ENCODE peak calls at places on chromosomes 12 and 14, in nine cellular contexts. L is HT-29; P is substantia nigra; I is GM03348; B is pons; C is body of pancreas; U is cardiac fibroblast; K is AG09309; J is activated naive CD4-positive, alpha-beta T cell. S is an unnamed sample.

GRCh38 chr12:65510584-65511050 is 232.1 kb downstream of the MSRB3 start:
- DNase-seq in L (peak), P (peak), I (no peak), B (peak), C (peak), U (no peak), K (no peak), J (no peak), S (peak)

GRCh38 chr12:107235600-107235999 is 142.3 kb upstream of the CRY1 start:
- DNase-seq in L (no peak), P (no peak), I (no peak), B (no peak), C (no peak), U (no peak), K (no peak), J (no peak), S (no peak)

GRCh38 chr12:131452444-131452860 is 258.4 kb upstream of the SFSWAP start:
- DNase-seq in L (peak), P (no peak), I (no peak), B (no peak), C (peak), U (no peak), K (no peak), J (no peak), S (peak)

GRCh38 chr12:104055686-104056388 is 5.8 kb upstream of the GLT8D2 start:
- DNase-seq in L (no peak), P (no peak), I (peak), B (peak), C (peak), U (no peak), K (no peak), J (no peak), S (no peak)

GRCh38 chr14:101643651-101644050 is 82.4 kb downstream of the DIO3 start:
- DNase-seq in L (no peak), P (no peak), I (no peak), B (no peak), C (no peak), U (no peak), K (no peak), J (no peak), S (no peak)

GRCh38 chr14:94093418-94093817 is 12.3 kb downstream of the IFI27L1 start:
- DNase-seq in L (no peak), P (no peak), I (no peak), B (no peak), C (no peak), U (no peak), K (no peak), J (no peak), S (no peak)

GRCh38 chr14:51168220-51168613 is 71.8 kb upstream of the TMX1 start:
- DNase-seq in L (no peak), P (no peak), I (no peak), B (no peak), C (no peak), U (no peak), K (no peak), J (no peak), S (no peak)

GRCh38 chr14:39988939-39989338 is 556.7 kb upstream of the FBXO33 start:
- DNase-seq in L (peak), P (no peak), I (no peak), B (peak), C (no peak), U (peak), K (peak), J (no peak), S (peak)

GRCh38 chr14:100221419-100222218 is 17.3 kb upstream of the YY1 start:
- DNase-seq in L (peak), P (no peak), I (peak), B (peak), C (peak), U (peak), K (no peak), J (peak), S (peak)

GRCh38 chr12:100110276-100110675 is 32.4 kb downstream of the BLTP3B start:
- DNase-seq in L (no peak), P (no peak), I (no peak), B (no peak), C (no peak), U (no peak), K (no peak), J (no peak), S (no peak)

GRCh38 chr14:103097994-103098957 is 3.8 kb downstream of the EXOC3L4 start:
- DNase-seq in L (no peak), P (no peak), I (no peak), B (no peak), C (peak), U (no peak), K (no peak), J (no peak), S (no peak)

GRCh38 chr14:77882098-77882497 is 82.2 kb downstream of the ADCK1 start:
- DNase-seq in L (peak), P (peak), I (no peak), B (peak), C (peak), U (no peak), K (no peak), J (no peak), S (peak)

GRCh38 chr12:74945771-74946198 is 263.9 kb downstream of the KCNC2 start:
- DNase-seq in L (peak), P (no peak), I (no peak), B (no peak), C (no peak), U (no peak), K (no peak), J (no peak), S (no peak)

GRCh38 chr14:20035449-20035848 is 389 bp downstream of the OR4K13 start:
- DNase-seq in L (no peak), P (no peak), I (no peak), B (no peak), C (no peak), U (no peak), K (no peak), J (no peak), S (no peak)

GRCh38 chr12:104699489-104700194 is 242.9 kb downstream of the CHST11 start:
- DNase-seq in L (no peak), P (no peak), I (peak), B (no peak), C (no peak), U (peak), K (no peak), J (no peak), S (no peak)

GRCh38 chr12:114405449-114406271 is at the start of gene TBX5:
- DNase-seq in L (no peak), P (no peak), I (peak), B (no peak), C (no peak), U (peak), K (no peak), J (no peak), S (no peak)

GRCh38 chr12:68454855-68455254 is 122.7 kb upstream of the MDM1 start:
- DNase-seq in L (no peak), P (no peak), I (no peak), B (no peak), C (no peak), U (no peak), K (no peak), J (no peak), S (no peak)

GRCh38 chr12:111386891-111387290 is 18.0 kb upstream of the PHETA1 start:
- DNase-seq in L (no peak), P (no peak), I (no peak), B (no peak), C (no peak), U (peak), K (no peak), J (no peak), S (no peak)

GRCh38 chr14:92500491-92500941 is 13.1 kb upstream of the RIN3 start:
- DNase-seq in L (no peak), P (peak), I (no peak), B (peak), C (no peak), U (no peak), K (no peak), J (no peak), S (no peak)

GRCh38 chr14:50530358-50530757 is 2.0 kb downstream of the MAP4K5 start:
- DNase-seq in L (no peak), P (no peak), I (peak), B (no peak), C (no peak), U (peak), K (no peak), J (no peak), S (no peak)

GRCh38 chr14:78519863-78520262 is 349.7 kb downstream of the NRXN3 start:
- DNase-seq in L (peak), P (no peak), I (peak), B (peak), C (peak), U (peak), K (no peak), J (no peak), S (peak)

GRCh38 chr12:51437471-51437870 is 12.8 kb downstream of the SLC4A8 start:
- DNase-seq in L (no peak), P (no peak), I (no peak), B (no peak), C (no peak), U (no peak), K (no peak), J (no peak), S (no peak)

GRCh38 chr14:42779024-42779423 is 1172.3 kb downstream of the LRFN5 start:
- DNase-seq in L (no peak), P (no peak), I (no peak), B (no peak), C (no peak), U (peak), K (no peak), J (no peak), S (no peak)

GRCh38 chr12:129145381-129145780 is 292.1 kb downstream of the GLT1D1 start:
- DNase-seq in L (no peak), P (no peak), I (no peak), B (peak), C (peak), U (no peak), K (no peak), J (no peak), S (no peak)

S was measured in Calu3.